ENCODE peak calls at places on chromosomes 6 and 20, in five cellular contexts. One of them, this sample, is unnamed.

GRCh38 chr6:150250826-150251225 is 108.0 kb downstream of the PPP1R14C start:
- DNase-seq in CD4-positive, alpha-beta memory T cell: no peak
- DNase-seq in NCI-H1048: no peak
- DNase-seq in naive B cell: no peak
- DNase-seq in activated CD4-positive, CD25-positive, alpha-beta regulatory T cell treated with anti-CD3 and anti-CD28 coated beads, Interleukin-2, amount 50 U/mL, for 72 hours: no peak
- DNase-seq in this sample: peak; percentile 16

GRCh38 chr6:38396209-38396608 is 243.5 kb downstream of the BTBD9 start:
- DNase-seq in CD4-positive, alpha-beta memory T cell: no peak
- DNase-seq in activated CD4-positive, CD25-positive, alpha-beta regulatory T cell treated with anti-CD3 and anti-CD28 coated beads, Interleukin-2, amount 50 U/mL, for 72 hours: no peak
- DNase-seq in naive B cell: no peak
- DNase-seq in NCI-H1048: no peak
- DNase-seq in this sample: peak; percentile 54

GRCh38 chr6:65182681-65183080 is 524.3 kb downstream of the EYS start:
- DNase-seq in activated CD4-positive, CD25-positive, alpha-beta regulatory T cell treated with anti-CD3 and anti-CD28 coated beads, Interleukin-2, amount 50 U/mL, for 72 hours: no peak
- DNase-seq in NCI-H1048: no peak
- DNase-seq in naive B cell: no peak
- DNase-seq in CD4-positive, alpha-beta memory T cell: no peak
- DNase-seq in this sample: peak; percentile 83

GRCh38 chr20:33811763-33812672 is 870 bp downstream of the CHMP4B start:
- DNase-seq in NCI-H1048: no peak
- DNase-seq in naive B cell: peak; percentile 54
- DNase-seq in CD4-positive, alpha-beta memory T cell: peak; percentile 3
- DNase-seq in activated CD4-positive, CD25-positive, alpha-beta regulatory T cell treated with anti-CD3 and anti-CD28 coated beads, Interleukin-2, amount 50 U/mL, for 72 hours: peak; percentile 52
- DNase-seq in this sample: peak; percentile 85

GRCh38 chr6:9516207-9516606 is 898.7 kb downstream of the TFAP2A start:
- DNase-seq in NCI-H1048: no peak
- DNase-seq in activated CD4-positive, CD25-positive, alpha-beta regulatory T cell treated with anti-CD3 and anti-CD28 coated beads, Interleukin-2, amount 50 U/mL, for 72 hours: no peak
- DNase-seq in CD4-positive, alpha-beta memory T cell: no peak
- DNase-seq in naive B cell: no peak
- DNase-seq in this sample: peak; percentile 90

GRCh38 chr6:93123585-93123984 is 295.8 kb downstream of the EPHA7 start:
- DNase-seq in naive B cell: no peak
- DNase-seq in CD4-positive, alpha-beta memory T cell: no peak
- DNase-seq in NCI-H1048: no peak
- DNase-seq in activated CD4-positive, CD25-positive, alpha-beta regulatory T cell treated with anti-CD3 and anti-CD28 coated beads, Interleukin-2, amount 50 U/mL, for 72 hours: no peak
- DNase-seq in this sample: no peak

GRCh38 chr6:29953001-29953436 is 10.7 kb downstream of the HLA-A start:
- DNase-seq in CD4-positive, alpha-beta memory T cell: no peak
- DNase-seq in NCI-H1048: no peak
- DNase-seq in activated CD4-positive, CD25-positive, alpha-beta regulatory T cell treated with anti-CD3 and anti-CD28 coated beads, Interleukin-2, amount 50 U/mL, for 72 hours: no peak
- DNase-seq in naive B cell: no peak
- DNase-seq in this sample: peak; percentile 99

GRCh38 chr6:29941476-29941875 is 856 bp upstream of the HLA-A start:
- DNase-seq in NCI-H1048: no peak
- DNase-seq in CD4-positive, alpha-beta memory T cell: no peak
- DNase-seq in naive B cell: no peak
- DNase-seq in activated CD4-positive, CD25-positive, alpha-beta regulatory T cell treated with anti-CD3 and anti-CD28 coated beads, Interleukin-2, amount 50 U/mL, for 72 hours: no peak
- DNase-seq in this sample: peak; percentile 25

GRCh38 chr6:160386869-160387518 is 38.8 kb downstream of the SLC22A3 start:
- DNase-seq in CD4-positive, alpha-beta memory T cell: no peak
- DNase-seq in activated CD4-positive, CD25-positive, alpha-beta regulatory T cell treated with anti-CD3 and anti-CD28 coated beads, Interleukin-2, amount 50 U/mL, for 72 hours: no peak
- DNase-seq in NCI-H1048: no peak
- DNase-seq in naive B cell: no peak
- DNase-seq in this sample: peak; percentile 94

GRCh38 chr6:3751730-3752537 is 421 bp upstream of the PXDC1 start:
- DNase-seq in CD4-positive, alpha-beta memory T cell: peak; percentile 48
- DNase-seq in NCI-H1048: peak; percentile 29
- DNase-seq in naive B cell: peak; percentile 72
- DNase-seq in activated CD4-positive, CD25-positive, alpha-beta regulatory T cell treated with anti-CD3 and anti-CD28 coated beads, Interleukin-2, amount 50 U/mL, for 72 hours: peak; percentile 51
- DNase-seq in this sample: peak; percentile 94

GRCh38 chr6:147135211-147135672 is 69.0 kb upstream of the STXBP5 start:
- DNase-seq in CD4-positive, alpha-beta memory T cell: no peak
- DNase-seq in NCI-H1048: no peak
- DNase-seq in activated CD4-positive, CD25-positive, alpha-beta regulatory T cell treated with anti-CD3 and anti-CD28 coated beads, Interleukin-2, amount 50 U/mL, for 72 hours: no peak
- DNase-seq in naive B cell: no peak
- DNase-seq in this sample: peak; percentile 77

GRCh38 chr6:106692823-106693216 is 63.4 kb downstream of the QRSL1 start:
- DNase-seq in CD4-positive, alpha-beta memory T cell: no peak
- DNase-seq in NCI-H1048: no peak
- DNase-seq in activated CD4-positive, CD25-positive, alpha-beta regulatory T cell treated with anti-CD3 and anti-CD28 coated beads, Interleukin-2, amount 50 U/mL, for 72 hours: no peak
- DNase-seq in naive B cell: no peak
- DNase-seq in this sample: no peak

GRCh38 chr20:24952376-24953203 is 3.5 kb downstream of the CST7 start:
- DNase-seq in activated CD4-positive, CD25-positive, alpha-beta regulatory T cell treated with anti-CD3 and anti-CD28 coated beads, Interleukin-2, amount 50 U/mL, for 72 hours: no peak
- DNase-seq in naive B cell: no peak
- DNase-seq in CD4-positive, alpha-beta memory T cell: no peak
- DNase-seq in NCI-H1048: no peak
- DNase-seq in this sample: no peak

GRCh38 chr6:14499804-14500203 is 382.2 kb downstream of the CD83 start:
- DNase-seq in activated CD4-positive, CD25-positive, alpha-beta regulatory T cell treated with anti-CD3 and anti-CD28 coated beads, Interleukin-2, amount 50 U/mL, for 72 hours: no peak
- DNase-seq in NCI-H1048: no peak
- DNase-seq in naive B cell: no peak
- DNase-seq in CD4-positive, alpha-beta memory T cell: no peak
- DNase-seq in this sample: peak; percentile 79

GRCh38 chr6:56370127-56370540 is 122.8 kb upstream of the COL21A1 start:
- DNase-seq in activated CD4-positive, CD25-positive, alpha-beta regulatory T cell treated with anti-CD3 and anti-CD28 coated beads, Interleukin-2, amount 50 U/mL, for 72 hours: no peak
- DNase-seq in naive B cell: no peak
- DNase-seq in NCI-H1048: peak; percentile 36
- DNase-seq in CD4-positive, alpha-beta memory T cell: no peak
- DNase-seq in this sample: peak; percentile 84

GRCh38 chr6:140956567-140957306 is 1176.0 kb upstream of the GJE1 start:
- DNase-seq in CD4-positive, alpha-beta memory T cell: no peak
- DNase-seq in activated CD4-positive, CD25-positive, alpha-beta regulatory T cell treated with anti-CD3 and anti-CD28 coated beads, Interleukin-2, amount 50 U/mL, for 72 hours: no peak
- DNase-seq in NCI-H1048: no peak
- DNase-seq in naive B cell: no peak
- DNase-seq in this sample: no peak

GRCh38 chr20:43944653-43945235 is 30.1 kb downstream of the TOX2 start:
- DNase-seq in CD4-positive, alpha-beta memory T cell: no peak
- DNase-seq in NCI-H1048: no peak
- DNase-seq in naive B cell: no peak
- DNase-seq in activated CD4-positive, CD25-positive, alpha-beta regulatory T cell treated with anti-CD3 and anti-CD28 coated beads, Interleukin-2, amount 50 U/mL, for 72 hours: no peak
- DNase-seq in this sample: no peak

GRCh38 chr6:138000955-138001354 is 106.3 kb downstream of the PERP start:
- DNase-seq in activated CD4-positive, CD25-positive, alpha-beta regulatory T cell treated with anti-CD3 and anti-CD28 coated beads, Interleukin-2, amount 50 U/mL, for 72 hours: no peak
- DNase-seq in CD4-positive, alpha-beta memory T cell: no peak
- DNase-seq in naive B cell: no peak
- DNase-seq in NCI-H1048: no peak
- DNase-seq in this sample: no peak

GRCh38 chr6:18352842-18353241 is 34.3 kb upstream of the RNF144B start:
- DNase-seq in CD4-positive, alpha-beta memory T cell: no peak
- DNase-seq in naive B cell: no peak
- DNase-seq in NCI-H1048: no peak
- DNase-seq in activated CD4-positive, CD25-positive, alpha-beta regulatory T cell treated with anti-CD3 and anti-CD28 coated beads, Interleukin-2, amount 50 U/mL, for 72 hours: no peak
- DNase-seq in this sample: no peak

GRCh38 chr6:1232578-1232977 is 79.3 kb upstream of the FOXQ1 start:
- DNase-seq in naive B cell: no peak
- DNase-seq in CD4-positive, alpha-beta memory T cell: no peak
- DNase-seq in activated CD4-positive, CD25-positive, alpha-beta regulatory T cell treated with anti-CD3 and anti-CD28 coated beads, Interleukin-2, amount 50 U/mL, for 72 hours: no peak
- DNase-seq in NCI-H1048: no peak
- DNase-seq in this sample: no peak

GRCh38 chr6:71476371-71476770 is 187.8 kb downstream of the OGFRL1 start:
- DNase-seq in CD4-positive, alpha-beta memory T cell: no peak
- DNase-seq in activated CD4-positive, CD25-positive, alpha-beta regulatory T cell treated with anti-CD3 and anti-CD28 coated beads, Interleukin-2, amount 50 U/mL, for 72 hours: no peak
- DNase-seq in naive B cell: no peak
- DNase-seq in NCI-H1048: no peak
- DNase-seq in this sample: no peak

GRCh38 chr6:11911535-11911934 is 100.6 kb upstream of the HIVEP1 start:
- DNase-seq in NCI-H1048: no peak
- DNase-seq in naive B cell: no peak
- DNase-seq in activated CD4-positive, CD25-positive, alpha-beta regulatory T cell treated with anti-CD3 and anti-CD28 coated beads, Interleukin-2, amount 50 U/mL, for 72 hours: no peak
- DNase-seq in CD4-positive, alpha-beta memory T cell: no peak
- DNase-seq in this sample: no peak

GRCh38 chr20:62644044-62644795 is 1.9 kb downstream of the SLCO4A1 start:
- DNase-seq in naive B cell: no peak
- DNase-seq in CD4-positive, alpha-beta memory T cell: no peak
- DNase-seq in activated CD4-positive, CD25-positive, alpha-beta regulatory T cell treated with anti-CD3 and anti-CD28 coated beads, Interleukin-2, amount 50 U/mL, for 72 hours: no peak
- DNase-seq in NCI-H1048: no peak
- DNase-seq in this sample: peak; percentile 70

GRCh38 chr6:119526609-119527605 is 177.3 kb upstream of the MAN1A1 start:
- DNase-seq in CD4-positive, alpha-beta memory T cell: no peak
- DNase-seq in activated CD4-positive, CD25-positive, alpha-beta regulatory T cell treated with anti-CD3 and anti-CD28 coated beads, Interleukin-2, amount 50 U/mL, for 72 hours: no peak
- DNase-seq in NCI-H1048: no peak
- DNase-seq in naive B cell: no peak
- DNase-seq in this sample: no peak

GRCh38 chr6:39189915-39190544 is 39.2 kb downstream of the KCNK5 start:
- DNase-seq in NCI-H1048: no peak
- DNase-seq in naive B cell: no peak
- DNase-seq in activated CD4-positive, CD25-positive, alpha-beta regulatory T cell treated with anti-CD3 and anti-CD28 coated beads, Interleukin-2, amount 50 U/mL, for 72 hours: no peak
- DNase-seq in CD4-positive, alpha-beta memory T cell: no peak
- DNase-seq in this sample: peak; percentile 59

GRCh38 chr6:131966443-131966842 is 15.3 kb upstream of the CCN2 start:
- DNase-seq in naive B cell: no peak
- DNase-seq in NCI-H1048: no peak
- DNase-seq in activated CD4-positive, CD25-positive, alpha-beta regulatory T cell treated with anti-CD3 and anti-CD28 coated beads, Interleukin-2, amount 50 U/mL, for 72 hours: no peak
- DNase-seq in CD4-positive, alpha-beta memory T cell: no peak
- DNase-seq in this sample: peak; percentile 15

GRCh38 chr6:110359554-110359953 is 1.4 kb upstream of the METTL24 start:
- DNase-seq in CD4-positive, alpha-beta memory T cell: no peak
- DNase-seq in NCI-H1048: no peak
- DNase-seq in naive B cell: no peak
- DNase-seq in activated CD4-positive, CD25-positive, alpha-beta regulatory T cell treated with anti-CD3 and anti-CD28 coated beads, Interleukin-2, amount 50 U/mL, for 72 hours: no peak
- DNase-seq in this sample: no peak

GRCh38 chr6:40500227-40500626 is 86.9 kb downstream of the LRFN2 start:
- DNase-seq in activated CD4-positive, CD25-positive, alpha-beta regulatory T cell treated with anti-CD3 and anti-CD28 coated beads, Interleukin-2, amount 50 U/mL, for 72 hours: no peak
- DNase-seq in CD4-positive, alpha-beta memory T cell: no peak
- DNase-seq in NCI-H1048: no peak
- DNase-seq in naive B cell: no peak
- DNase-seq in this sample: no peak

GRCh38 chr6:18748314-18748713 is 361.2 kb downstream of the RNF144B start:
- DNase-seq in activated CD4-positive, CD25-positive, alpha-beta regulatory T cell treated with anti-CD3 and anti-CD28 coated beads, Interleukin-2, amount 50 U/mL, for 72 hours: no peak
- DNase-seq in naive B cell: no peak
- DNase-seq in CD4-positive, alpha-beta memory T cell: no peak
- DNase-seq in NCI-H1048: no peak
- DNase-seq in this sample: no peak

GRCh38 chr6:56440551-56440981 is 193.2 kb upstream of the COL21A1 start:
- DNase-seq in NCI-H1048: no peak
- DNase-seq in CD4-positive, alpha-beta memory T cell: no peak
- DNase-seq in activated CD4-positive, CD25-positive, alpha-beta regulatory T cell treated with anti-CD3 and anti-CD28 coated beads, Interleukin-2, amount 50 U/mL, for 72 hours: no peak
- DNase-seq in naive B cell: no peak
- DNase-seq in this sample: peak; percentile 94

GRCh38 chr6:108874470-108875160 is 26.4 kb downstream of the ARMC2 start:
- DNase-seq in NCI-H1048: no peak
- DNase-seq in CD4-positive, alpha-beta memory T cell: peak; percentile 22
- DNase-seq in naive B cell: no peak
- DNase-seq in activated CD4-positive, CD25-positive, alpha-beta regulatory T cell treated with anti-CD3 and anti-CD28 coated beads, Interleukin-2, amount 50 U/mL, for 72 hours: peak; percentile 48
- DNase-seq in this sample: no peak

GRCh38 chr6:134446228-134446848 is 128.4 kb upstream of the SGK1 start:
- DNase-seq in NCI-H1048: no peak
- DNase-seq in activated CD4-positive, CD25-positive, alpha-beta regulatory T cell treated with anti-CD3 and anti-CD28 coated beads, Interleukin-2, amount 50 U/mL, for 72 hours: no peak
- DNase-seq in naive B cell: no peak
- DNase-seq in CD4-positive, alpha-beta memory T cell: no peak
- DNase-seq in this sample: peak; percentile 86

GRCh38 chr6:119481981-119482380 is 132.4 kb upstream of the MAN1A1 start:
- DNase-seq in naive B cell: no peak
- DNase-seq in NCI-H1048: no peak
- DNase-seq in activated CD4-positive, CD25-positive, alpha-beta regulatory T cell treated with anti-CD3 and anti-CD28 coated beads, Interleukin-2, amount 50 U/mL, for 72 hours: no peak
- DNase-seq in CD4-positive, alpha-beta memory T cell: no peak
- DNase-seq in this sample: no peak